ENCODE peak calls at places on chromosomes 1 and 21, in four cellular contexts. A, C, W and D are unnamed samples.

GRCh38 chr1:67607286-67607685 is 77.7 kb upstream of the GADD45A start:
- DNase-seq in A (no peak), C (no peak), W (no peak), D (no peak)

GRCh38 chr1:33097137-33097611 is 16.2 kb downstream of the AZIN2 start:
- DNase-seq in A (peak; percentile 37), C (peak; percentile 75), W (no peak), D (no peak)

GRCh38 chr1:234607091-234608025 is 2.6 kb downstream of the IRF2BP2 start:
- DNase-seq in A (peak; percentile 65), C (peak; percentile 44), W (no peak), D (peak; percentile 63)

GRCh38 chr1:162678439-162678838 is 46.2 kb downstream of the DDR2 start:
- DNase-seq in A (peak; percentile 74), C (peak; percentile 92), W (no peak), D (peak; percentile 33)

GRCh38 chr1:66945316-66945715 is 20.5 kb downstream of the MIER1 start:
- DNase-seq in A (no peak), C (no peak), W (no peak), D (peak; percentile 54)

GRCh38 chr1:170931650-170932049 is 3.7 kb upstream of the MROH9 start:
- DNase-seq in A (no peak), C (no peak), W (no peak), D (no peak)

GRCh38 chr1:43683560-43683959 is 23.8 kb upstream of the ST3GAL3 start:
- DNase-seq in A (no peak), C (no peak), W (no peak), D (no peak)

GRCh38 chr1:156435551-156436318 is 64.8 kb downstream of the MEF2D start:
- DNase-seq in A (peak; percentile 23), C (no peak), W (no peak), D (no peak)

GRCh38 chr1:203269654-203270020 is 35.7 kb upstream of the BTG2 start:
- DNase-seq in A (no peak), C (no peak), W (no peak), D (no peak)

GRCh38 chr1:21539933-21540332 is 30.7 kb downstream of the ALPL start:
- DNase-seq in A (no peak), C (no peak), W (no peak), D (no peak)

GRCh38 chr1:183783896-183784637 is 20.9 kb upstream of the RGL1 start:
- DNase-seq in A (peak; percentile 94), C (peak; percentile 91), W (peak; percentile 40), D (no peak)

GRCh38 chr1:39132505-39133339 is 71.8 kb upstream of the MACF1 start:
- DNase-seq in A (peak; percentile 79), C (peak; percentile 55), W (no peak), D (no peak)

GRCh38 chr1:212217633-212218032 is 67.6 kb upstream of the PPP2R5A start:
- DNase-seq in A (no peak), C (no peak), W (no peak), D (no peak)

GRCh38 chr1:905811-906531 is 17.8 kb upstream of the SAMD11 start:
- DNase-seq in A (no peak), C (no peak), W (no peak), D (no peak)

GRCh38 chr1:89938171-89939055 is 56.5 kb upstream of the ZNF326 start:
- DNase-seq in A (peak; percentile 65), C (peak; percentile 29), W (no peak), D (peak; percentile 37)

GRCh38 chr1:24972257-24973242 is 42.5 kb upstream of the RUNX3 start:
- DNase-seq in A (no peak), C (no peak), W (peak; percentile 33), D (no peak)

GRCh38 chr1:61115436-61115835 is 33.1 kb downstream of the NFIA start:
- DNase-seq in A (no peak), C (no peak), W (no peak), D (no peak)

GRCh38 chr1:169809370-169810095 is 14.8 kb upstream of the METTL18 start:
- DNase-seq in A (peak; percentile 63), C (peak; percentile 48), W (peak; percentile 12), D (peak; percentile 15)

GRCh38 chr1:115706774-115707425 is 61.6 kb downstream of the CASQ2 start:
- DNase-seq in A (peak; percentile 88), C (peak; percentile 62), W (no peak), D (peak; percentile 15)

GRCh38 chr1:78688701-78689100 is 39.1 kb downstream of the IFI44 start:
- DNase-seq in A (peak; percentile 83), C (peak; percentile 74), W (no peak), D (peak; percentile 35)

GRCh38 chr1:54574158-54574778 is 26.2 kb downstream of the ACOT11 start:
- DNase-seq in A (no peak), C (no peak), W (no peak), D (no peak)

GRCh38 chr21:41678944-41679343 is 87.9 kb downstream of the RIPK4 start:
- DNase-seq in A (peak; percentile 95), C (peak; percentile 97), W (peak; percentile 92), D (peak; percentile 99)

GRCh38 chr1:41835488-41835887 is 83.2 kb downstream of the HIVEP3 start:
- DNase-seq in A (no peak), C (no peak), W (no peak), D (no peak)

GRCh38 chr1:38141483-38141882 is 94.9 kb upstream of the POU3F1 start:
- DNase-seq in A (no peak), C (no peak), W (no peak), D (no peak)

GRCh38 chr1:172582889-172583288 is 49.9 kb downstream of the SUCO start:
- DNase-seq in A (no peak), C (no peak), W (no peak), D (no peak)

GRCh38 chr1:186845581-186846210 is 16.9 kb downstream of the PLA2G4A start:
- DNase-seq in A (peak; percentile 27), C (no peak), W (no peak), D (no peak)

GRCh38 chr1:93349231-93350135 is 3.8 kb downstream of the DR1 start:
- DNase-seq in A (peak; percentile 35), C (peak; percentile 57), W (no peak), D (no peak)

GRCh38 chr1:235971571-235972315 is 93.1 kb downstream of the NID1 start:
- DNase-seq in A (peak; percentile 97), C (peak; percentile 98), W (peak; percentile 92), D (peak; percentile 93)

GRCh38 chr1:238196516-238196915 is 305.8 kb upstream of the ZP4 start:
- DNase-seq in A (no peak), C (no peak), W (no peak), D (no peak)

GRCh38 chr1:202227273-202227672 is 33.7 kb downstream of the LGR6 start:
- DNase-seq in A (no peak), C (no peak), W (no peak), D (no peak)

GRCh38 chr1:178168535-178168934 is 74.6 kb downstream of the RASAL2 start:
- DNase-seq in A (peak; percentile 56), C (peak; percentile 74), W (no peak), D (no peak)

GRCh38 chr1:46130144-46130543 is 2.3 kb downstream of the PIK3R3 start:
- DNase-seq in A (no peak), C (no peak), W (no peak), D (no peak)

GRCh38 chr1:231395996-231396385 is 26.1 kb downstream of the EGLN1 start:
- DNase-seq in A (no peak), C (no peak), W (no peak), D (no peak)

GRCh38 chr1:55588300-55588699 is 373.1 kb upstream of the USP24 start:
- DNase-seq in A (no peak), C (no peak), W (no peak), D (no peak)

GRCh38 chr1:91498035-91498434 is 2.6 kb upstream of the CDC7 start:
- DNase-seq in A (no peak), C (no peak), W (no peak), D (no peak)

GRCh38 chr1:230441630-230442029 is 15.5 kb upstream of the PGBD5 start:
- DNase-seq in A (no peak), C (no peak), W (no peak), D (no peak)